ENCODE peak calls at places on chromosomes 6 and 20, in nine cellular contexts. O is GM06990; G is left lung; W is foreskin fibroblast; I is prostate gland; E is CD8-positive, alpha-beta T cell; N is gastrocnemius medialis; Y is adrenal gland; K is AG04449. D is an unnamed sample.
A peak's percentile ranks its signal among the peaks of the same experiment; 100 is the strongest.

GRCh38 chr6:137571854-137572253 is 77.7 kb upstream of the OLIG3 start:
- DNase-seq in Y (peak; percentile 15), E (peak; percentile 59), K (no peak), W (no peak), I (no peak), G (no peak), N (no peak), O (peak; percentile 7), D (peak; percentile 2)

GRCh38 chr6:6315660-6316059 is 4.8 kb downstream of the F13A1 start:
- DNase-seq in G (no peak), E (no peak), N (no peak), I (no peak), K (no peak), Y (peak; percentile 59), O (no peak), W (peak; percentile 2), D (peak; percentile 43)

GRCh38 chr6:98841114-98841513 is 6.7 kb downstream of the POU3F2 start:
- DNase-seq in G (no peak), W (no peak), K (no peak), N (no peak), E (no peak), O (no peak), I (no peak), Y (no peak), D (no peak)

GRCh38 chr6:132122176-132122575 is 171.0 kb upstream of the CCN2 start:
- DNase-seq in E (no peak), W (no peak), O (no peak), N (no peak), Y (no peak), K (no peak), G (no peak), I (no peak), D (peak; percentile 10)

GRCh38 chr6:125511809-125512341 is 210.1 kb upstream of the HDDC2 start:
- DNase-seq in N (no peak), K (no peak), Y (no peak), O (no peak), W (peak; percentile 1), E (no peak), G (no peak), I (no peak), D (peak; percentile 46)

GRCh38 chr6:31143148-31143547 is 4.3 kb upstream of the PSORS1C2 start:
- DNase-seq in K (no peak), W (peak; percentile 51), O (no peak), I (no peak), N (no peak), G (no peak), E (no peak), Y (no peak), D (peak; percentile 71)

GRCh38 chr6:158943380-158944032 is 56.5 kb downstream of the RSPH3 start:
- DNase-seq in N (no peak), O (no peak), I (no peak), K (no peak), W (no peak), E (no peak), G (no peak), Y (no peak), D (no peak)

GRCh38 chr20:21090738-21091120 is 15.4 kb downstream of the LINC00237 start:
- DNase-seq in E (no peak), G (no peak), O (no peak), W (no peak), K (no peak), Y (no peak), N (no peak), I (no peak), D (no peak)

GRCh38 chr20:62961310-62961783 is 8.8 kb downstream of the SLC17A9 start:
- DNase-seq in E (no peak), G (no peak), N (no peak), I (no peak), K (no peak), Y (no peak), W (no peak), O (no peak), D (no peak)

GRCh38 chr20:6562111-6562510 is 205.4 kb upstream of the BMP2 start:
- DNase-seq in K (peak; percentile 12), Y (no peak), I (no peak), E (no peak), G (no peak), N (no peak), W (peak; percentile 73), O (no peak), D (peak; percentile 79)

GRCh38 chr20:16785221-16785620 is 37.1 kb downstream of the OTOR start:
- DNase-seq in I (no peak), Y (no peak), O (no peak), E (no peak), G (no peak), W (no peak), N (no peak), K (peak; percentile 1), D (peak; percentile 9)

GRCh38 chr20:64041040-64041780 is 5.2 kb downstream of the C20orf204 start:
- DNase-seq in E (no peak), I (no peak), O (no peak), K (no peak), N (no peak), G (no peak), W (no peak), Y (no peak), D (no peak)

GRCh38 chr20:64045346-64046011 is 4.0 kb downstream of the SOX18 start:
- DNase-seq in O (no peak), I (no peak), N (no peak), K (no peak), W (no peak), E (no peak), G (no peak), Y (peak; percentile 57), D (no peak)

GRCh38 chr20:64044484-64045247 is 4.8 kb downstream of the SOX18 start:
- DNase-seq in W (peak; percentile 49), I (no peak), K (no peak), G (no peak), E (no peak), Y (peak; percentile 62), O (no peak), N (no peak), D (peak; percentile 38)

GRCh38 chr20:64041781-64042771 is 6.1 kb downstream of the C20orf204 start:
- DNase-seq in K (no peak), E (no peak), I (no peak), O (no peak), Y (no peak), G (no peak), N (no peak), W (no peak), D (no peak)

GRCh38 chr20:64043768-64044167 is 5.7 kb downstream of the SOX18 start:
- DNase-seq in O (no peak), Y (no peak), I (no peak), E (no peak), N (no peak), G (no peak), W (no peak), K (no peak), D (no peak)
- H3K4me3 ChIP-seq in O (no peak overlapping the region), Y (no peak overlapping the region), I (no peak overlapping the region), E (no peak overlapping the region), N (no peak overlapping the region), G (no peak overlapping the region), W (no peak overlapping the region), K (no peak overlapping the region), D (no peak overlapping the region)

GRCh38 chr20:18778993-18779392 is 34.6 kb upstream of the SCP2D1 start:
- DNase-seq in E (no peak), W (no peak), N (no peak), I (no peak), G (no peak), O (no peak), Y (no peak), K (no peak), D (no peak)
- TF ChIP-seq CTCF in E (no peak), W (no peak), N (no peak), I (no peak), G (no peak), O (no peak), Y (no peak), K (no peak), D (no peak)

DNA sequence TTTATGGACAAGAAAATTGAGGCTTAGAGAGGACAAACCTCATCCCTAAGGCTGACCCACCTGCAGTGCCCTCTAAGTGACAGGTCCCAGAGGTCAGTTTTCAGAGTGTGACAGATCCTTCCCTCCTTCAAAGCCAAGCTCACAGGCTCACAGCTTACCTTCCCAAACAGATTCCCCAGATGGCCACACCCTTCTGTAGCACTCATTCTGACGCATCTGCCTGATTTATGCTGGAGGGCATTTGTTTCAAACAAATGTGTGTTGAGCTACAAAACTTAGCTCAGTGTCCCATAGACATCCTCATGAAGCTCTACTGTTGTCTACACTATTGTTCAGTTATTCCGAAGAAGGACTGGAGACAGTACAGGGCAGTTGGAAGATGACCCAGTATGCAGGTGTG is 60.6 kb upstream of the RIN2 start:
- DNase-seq in I (no peak), O (no peak), Y (no peak), G (no peak), N (no peak), K (no peak), E (no peak), W (no peak), D (no peak)
- H3K4me3 ChIP-seq in I (no peak overlapping the region), O (no peak overlapping the region), Y (no peak overlapping the region), G (no peak overlapping the region), N (no peak overlapping the region), K (no peak overlapping the region), E (no peak overlapping the region), W (no peak overlapping the region), D (no peak overlapping the region)

GRCh38 chr6:26311385-26312095 is 53.5 kb upstream of the BTN3A2 start:
- DNase-seq in O (peak; percentile 47), E (peak; percentile 27), W (peak; percentile 42), Y (no peak), N (peak; percentile 10), K (no peak), I (peak; percentile 56), G (no peak), D (peak; percentile 79)
- TF ChIP-seq CTCF in O (no peak), E (no peak), W (no peak), Y (no peak), N (no peak), K (no peak), I (no peak), G (no peak), D (no peak)

GRCh38 chr6:13814176-13814937 is at the start of gene MCUR1:
- DNase-seq in N (peak; percentile 75), K (no peak), G (peak; percentile 91), Y (peak; percentile 84), W (peak; percentile 85), O (peak; percentile 96), E (peak; percentile 66), I (peak; percentile 80), D (peak; percentile 84)

GRCh38 chr6:13813621-13814175 is 659 bp downstream of the MCUR1 start:
- DNase-seq in K (no peak), E (no peak), W (peak; percentile 52), N (peak; percentile 10), G (peak; percentile 74), Y (peak; percentile 59), O (no peak), I (peak; percentile 45), D (peak; percentile 71)

GRCh38 chr6:13812359-13812642 is 2.1 kb downstream of the MCUR1 start:
- DNase-seq in E (no peak), N (no peak), O (no peak), W (no peak), G (no peak), Y (no peak), I (no peak), K (no peak), D (no peak)

GRCh38 chr6:13813011-13813410 is 1.3 kb downstream of the MCUR1 start:
- DNase-seq in W (no peak), K (no peak), I (no peak), O (no peak), E (no peak), G (no peak), Y (no peak), N (no peak), D (no peak)

GRCh38 chr6:13814938-13815575 is 700 bp upstream of the MCUR1 start:
- DNase-seq in N (no peak), G (no peak), W (no peak), Y (no peak), E (no peak), K (no peak), I (no peak), O (no peak), D (peak; percentile 9)
- H3K4me3 ChIP-seq in N (peak overlapping the region; percentile 88), G (peak overlapping the region; percentile 76), W (peak overlapping the region; percentile 78), Y (no peak overlapping the region), E (peak overlapping the region; percentile 71), K (peak overlapping the region; percentile 75), I (peak overlapping the region; percentile 94), O (peak overlapping the region; percentile 65), D (peak overlapping the region; percentile 71)